ENCODE peak calls at places on chromosome 3, in four cellular contexts. L is K562, V is GM12878, O is HepG2. T is an unnamed sample.

GRCh38 chr3:177306252-177306651 is 109.0 kb upstream of the TBL1XR1 start:
- DNase-seq in L (no peak), V (no peak), O (no peak), T (no peak)

GRCh38 chr3:191792580-191792979 is 331.6 kb downstream of the PYDC2 start:
- DNase-seq in L (no peak), V (no peak), O (no peak), T (no peak)

GRCh38 chr3:115512565-115513410 is 110.5 kb upstream of the GAP43 start:
- DNase-seq in L (no peak), V (no peak), O (no peak), T (peak)

GRCh38 chr3:173399001-173399400 is 1.5 kb downstream of the NLGN1 start:
- DNase-seq in L (no peak), V (no peak), O (no peak), T (no peak)

GRCh38 chr3:149536429-149536828 is 61.9 kb downstream of the TM4SF4 start:
- DNase-seq in L (peak), V (no peak), O (no peak), T (peak)

GRCh38 chr3:57726395-57726794 is 29.7 kb upstream of the SLMAP start:
- DNase-seq in L (no peak), V (no peak), O (no peak), T (no peak)

GRCh38 chr3:15399970-15400369 is 27.4 kb downstream of the METTL6 start:
- DNase-seq in L (no peak), V (no peak), O (no peak), T (no peak)

GRCh38 chr3:56937580-56937979 is 122.9 kb upstream of the SPATA12 start:
- DNase-seq in L (no peak), V (no peak), O (no peak), T (no peak)

GRCh38 chr3:163562625-163563024 is 1515.7 kb downstream of the SI start:
- DNase-seq in L (no peak), V (no peak), O (no peak), T (no peak)

GRCh38 chr3:183967693-183968092 is 50.0 kb downstream of the ABCC5 start:
- DNase-seq in L (no peak), V (no peak), O (no peak), T (no peak)

GRCh38 chr3:120284702-120285507 is at the start of gene GPR156:
- DNase-seq in L (peak), V (no peak), O (no peak), T (peak)

GRCh38 chr3:66121288-66121687 is 82.6 kb upstream of the MAGI1 start:
- DNase-seq in L (no peak), V (no peak), O (no peak), T (no peak)

GRCh38 chr3:123421353-123422174 is 27.3 kb downstream of the ADCY5 start:
- DNase-seq in L (no peak), V (no peak), O (no peak), T (peak)

GRCh38 chr3:153038779-153039178 is 123.2 kb upstream of the RAP2B start:
- DNase-seq in L (no peak), V (no peak), O (peak), T (no peak)

GRCh38 chr3:189419022-189419421 is 212.2 kb upstream of the TP63 start:
- DNase-seq in L (no peak), V (no peak), O (no peak), T (no peak)

GRCh38 chr3:89690649-89691048 is 583.2 kb downstream of the EPHA3 start:
- DNase-seq in L (no peak), V (no peak), O (no peak), T (no peak)

GRCh38 chr3:114542359-114542758 is 248.5 kb downstream of the TIGIT start:
- DNase-seq in L (no peak), V (no peak), O (no peak), T (no peak)

GRCh38 chr3:181709537-181710279 is 2.0 kb upstream of the SOX2 start:
- DNase-seq in L (peak), V (no peak), O (peak), T (peak)

GRCh38 chr3:44885618-44886017 is 11.2 kb downstream of the TGM4 start:
- DNase-seq in L (peak), V (no peak), O (peak), T (peak)

GRCh38 chr3:190314741-190315140 is 7.5 kb downstream of the CLDN1 start:
- DNase-seq in L (no peak), V (no peak), O (no peak), T (no peak)

GRCh38 chr3:71511037-71511436 is 72.5 kb downstream of the FOXP1 start:
- DNase-seq in L (no peak), V (no peak), O (no peak), T (no peak)

GRCh38 chr3:122635789-122636188 is 44.9 kb upstream of the PARP14 start:
- DNase-seq in L (no peak), V (no peak), O (no peak), T (no peak)

GRCh38 chr3:28234454-28234853 is 7.0 kb upstream of the CMC1 start:
- DNase-seq in L (no peak), V (no peak), O (no peak), T (no peak)

GRCh38 chr3:45681846-45682245 is 7.3 kb upstream of the SACM1L start:
- DNase-seq in L (peak), V (no peak), O (no peak), T (no peak)

GRCh38 chr3:9729419-9729818 is 2.1 kb upstream of the BRPF1 start:
- DNase-seq in L (no peak), V (no peak), O (no peak), T (no peak)

GRCh38 chr3:134008630-134009156 is 21.0 kb downstream of the SLCO2A1 start:
- DNase-seq in L (no peak), V (no peak), O (no peak), T (no peak)

GRCh38 chr3:185439745-185440466 is 58.9 kb downstream of the TMEM41A start:
- DNase-seq in L (no peak), V (no peak), O (no peak), T (peak)

GRCh38 chr3:77256584-77257488 is 216.9 kb downstream of the ROBO2 start:
- DNase-seq in L (no peak), V (no peak), O (no peak), T (no peak)

GRCh38 chr3:77251136-77251535 is 211.2 kb downstream of the ROBO2 start:
- DNase-seq in L (no peak), V (no peak), O (no peak), T (no peak)

GRCh38 chr3:77259701-77260100 is 219.8 kb downstream of the ROBO2 start:
- DNase-seq in L (no peak), V (no peak), O (no peak), T (no peak)

DNA sequence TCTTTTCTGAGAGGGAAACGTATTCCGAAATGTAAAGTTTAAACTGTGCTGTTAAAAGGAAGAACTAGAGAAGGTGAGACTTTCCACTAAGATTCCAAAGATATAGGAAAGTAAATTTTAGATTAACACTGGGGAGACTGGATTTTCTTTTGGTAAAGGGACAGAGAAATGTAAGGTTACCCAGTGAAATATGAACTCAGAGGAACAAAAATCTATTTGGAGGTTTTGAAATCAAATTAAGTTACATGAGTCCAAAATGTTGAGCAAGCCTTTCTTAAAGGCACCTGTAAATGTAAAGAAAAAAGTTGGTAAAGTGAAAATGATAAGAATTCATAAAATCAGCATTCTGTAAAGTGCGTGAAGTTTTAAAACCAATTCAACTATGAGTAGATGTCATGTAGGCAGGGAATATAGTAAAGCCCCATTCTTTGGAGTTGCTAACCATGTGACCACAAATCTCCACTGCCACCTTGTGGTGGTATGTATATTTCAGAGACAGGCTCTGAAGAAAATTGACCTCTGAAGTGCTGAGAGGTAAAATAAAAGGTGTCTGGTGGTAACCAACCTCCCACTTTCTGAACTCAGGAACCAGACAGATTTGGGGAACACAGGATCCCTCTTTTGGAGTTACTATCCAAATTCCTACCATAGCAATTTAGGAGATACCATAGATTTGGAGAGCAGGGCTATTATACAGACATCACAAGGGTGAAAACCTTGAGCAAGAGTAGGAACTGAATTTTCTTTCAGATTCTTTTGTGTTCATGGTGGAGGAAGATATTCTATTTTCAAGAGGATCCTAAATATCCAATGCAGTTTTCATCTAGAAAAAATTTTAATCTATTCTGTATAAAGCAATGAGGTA is 215.3 kb downstream of the ROBO2 start:
- DNase-seq in L (peak), V (no peak), O (peak), T (peak)
- TF ChIP-seq NFIC in L (no peak), V (no peak), O (no peak), T (no peak)

GRCh38 chr3:10993729-10994065 is 1.1 kb downstream of the SLC6A1 start:
- DNase-seq in L (no peak), V (no peak), O (no peak), T (no peak)

GRCh38 chr3:10992017-10992945 is at the start of gene SLC6A1:
- DNase-seq in L (peak), V (no peak), O (no peak), T (peak)

GRCh38 chr3:10994311-10994710 is 1.8 kb downstream of the SLC6A1 start:
- DNase-seq in L (no peak), V (no peak), O (no peak), T (no peak)

GRCh38 chr3:10995871-10996270 is 3.3 kb downstream of the SLC6A1 start:
- DNase-seq in L (no peak), V (no peak), O (no peak), T (no peak)

DNA sequence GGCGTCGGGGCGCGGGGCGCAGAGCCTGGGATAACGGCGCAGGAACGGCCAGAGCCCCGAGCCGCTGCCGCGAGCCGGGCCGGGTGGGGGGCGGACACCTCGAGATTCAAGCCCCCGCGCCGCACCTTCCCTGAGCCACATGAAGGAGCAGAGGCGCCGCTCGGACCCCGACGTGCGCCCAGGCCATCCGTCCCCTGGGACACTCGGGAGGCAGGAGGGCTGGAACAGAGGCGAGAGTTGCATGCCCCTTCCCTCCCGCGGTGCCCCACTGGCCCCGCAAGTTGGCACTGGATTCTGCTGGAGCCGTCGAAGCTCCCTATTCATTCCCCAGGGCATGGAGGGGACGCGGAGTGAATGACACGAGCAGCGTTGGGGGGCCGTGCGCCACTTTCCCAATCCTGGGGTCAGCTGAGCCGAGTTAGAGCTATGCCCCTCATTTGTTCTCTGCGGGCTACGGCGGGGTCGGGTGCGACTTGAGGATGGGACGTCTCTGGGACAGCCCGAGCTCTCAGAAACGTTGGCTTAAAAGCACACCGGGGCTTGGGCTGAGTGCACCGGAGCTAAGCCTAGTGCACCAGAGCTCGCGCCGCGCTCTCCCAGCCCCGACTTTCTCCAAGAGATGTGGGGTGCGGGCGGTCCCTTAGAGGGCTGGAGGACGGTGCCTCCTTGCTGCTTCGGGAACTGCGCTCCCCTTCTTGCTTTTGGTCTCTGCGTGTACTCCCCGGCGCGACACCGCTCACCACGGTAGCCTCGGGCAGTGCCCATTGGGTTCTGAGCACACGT is 589 bp downstream of the SLC6A1 start:
- DNase-seq in L (no peak), V (no peak), O (no peak), T (no peak)
- TF ChIP-seq SMC3 in L (no peak), V (no peak), O (no peak), T (no peak)

GRCh38 chr3:129195731-129196256 is 12.1 kb upstream of the CNBP start:
- DNase-seq in L (no peak), V (no peak), O (peak), T (no peak)
- H2AFZ ChIP-seq in L (peak), V (no peak), O (peak), T (peak)

DNA sequence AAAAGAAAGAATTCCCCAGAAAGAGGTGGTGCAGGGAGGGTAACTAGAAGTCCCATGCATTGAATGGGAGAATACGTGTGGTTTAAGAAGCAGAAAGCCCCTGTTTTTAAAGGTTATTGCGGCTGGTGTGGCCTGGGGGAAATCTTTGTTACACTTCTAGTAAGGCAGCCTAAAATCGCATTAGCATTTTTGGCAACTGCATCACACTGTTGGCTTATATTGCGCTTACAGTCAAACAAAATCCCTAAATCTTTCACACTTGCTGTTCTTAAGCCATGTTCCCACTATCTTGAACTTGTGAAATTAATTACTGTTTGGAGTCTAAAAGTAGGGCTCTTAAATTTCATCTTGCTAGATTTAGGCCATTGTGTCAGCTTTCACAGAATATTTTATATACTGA is 66.0 kb upstream of the GOLIM4 start:
- DNase-seq in L (no peak), V (no peak), O (no peak), T (no peak)
- TF ChIP-seq NFIC in L (no peak), V (no peak), O (no peak), T (no peak)

DNA sequence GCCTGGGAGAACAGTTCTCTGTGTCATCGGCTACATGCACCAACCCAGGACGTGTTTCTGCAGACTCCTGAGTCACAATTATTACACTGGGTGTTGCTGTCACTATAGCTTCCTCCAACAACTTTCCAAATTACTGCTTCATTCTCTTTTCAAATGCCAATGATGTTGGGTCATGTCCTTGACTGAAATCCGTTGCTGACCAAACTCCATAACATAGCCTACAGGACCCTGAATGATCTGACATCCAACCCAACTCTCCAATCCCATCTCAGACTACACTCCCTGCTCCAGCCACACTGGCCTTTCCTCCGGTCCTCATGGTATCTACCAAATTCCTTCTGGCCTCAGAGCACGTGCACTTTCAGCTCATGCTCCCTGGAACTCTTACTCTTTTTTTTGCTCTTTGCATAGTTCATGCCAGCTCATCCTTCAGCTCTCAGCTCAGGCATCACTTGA is 108.8 kb upstream of the PTPRG start:
- DNase-seq in L (no peak), V (no peak), O (no peak), T (no peak)
- TF ChIP-seq SMC3 in L (no peak), V (no peak), O (no peak), T (no peak)

GRCh38 chr3:196164576-196164975 is 46.6 kb downstream of the ZDHHC19 start:
- DNase-seq in L (no peak), V (no peak), O (no peak), T (no peak)

GRCh38 chr3:196165850-196166249 is 45.4 kb downstream of the ZDHHC19 start:
- DNase-seq in L (no peak), V (no peak), O (no peak), T (no peak)

GRCh38 chr3:196163687-196164493 is 47.3 kb downstream of the ZDHHC19 start:
- DNase-seq in L (peak), V (no peak), O (peak), T (peak)

GRCh38 chr3:196162679-196163078 is 48.5 kb downstream of the ZDHHC19 start:
- DNase-seq in L (no peak), V (no peak), O (no peak), T (no peak)

DNA sequence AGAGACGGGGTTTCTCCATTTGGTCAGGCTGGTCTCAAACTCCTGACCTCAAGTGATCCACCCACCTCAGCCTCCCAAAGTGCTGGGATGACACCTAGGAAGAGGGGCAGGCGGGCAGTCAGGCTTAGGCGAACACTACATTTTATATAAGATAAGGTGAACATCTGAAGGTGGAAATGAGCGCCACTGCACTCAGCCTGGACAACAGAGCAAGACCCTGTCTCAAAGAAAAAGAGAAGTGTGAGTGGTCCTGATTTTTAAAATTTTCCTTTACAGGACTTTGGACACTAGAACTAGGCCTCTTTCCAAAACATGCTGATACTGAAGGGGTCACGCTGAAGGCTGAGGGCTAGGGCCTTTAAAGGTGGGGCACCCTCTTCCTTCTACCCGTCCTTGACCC is 48.0 kb downstream of the ZDHHC19 start:
- DNase-seq in L (no peak), V (no peak), O (no peak), T (no peak)
- H2AFZ ChIP-seq in L (peak), V (no peak), O (peak), T (no peak)

GRCh38 chr3:168959731-168960130 is 703.8 kb downstream of the MECOM start:
- DNase-seq in L (no peak), V (no peak), O (no peak), T (no peak)

GRCh38 chr3:168968611-168969010 is 694.9 kb downstream of the MECOM start:
- DNase-seq in L (no peak), V (no peak), O (no peak), T (no peak)

GRCh38 chr3:168961271-168961670 is 702.2 kb downstream of the MECOM start:
- DNase-seq in L (no peak), V (no peak), O (no peak), T (no peak)

DNA sequence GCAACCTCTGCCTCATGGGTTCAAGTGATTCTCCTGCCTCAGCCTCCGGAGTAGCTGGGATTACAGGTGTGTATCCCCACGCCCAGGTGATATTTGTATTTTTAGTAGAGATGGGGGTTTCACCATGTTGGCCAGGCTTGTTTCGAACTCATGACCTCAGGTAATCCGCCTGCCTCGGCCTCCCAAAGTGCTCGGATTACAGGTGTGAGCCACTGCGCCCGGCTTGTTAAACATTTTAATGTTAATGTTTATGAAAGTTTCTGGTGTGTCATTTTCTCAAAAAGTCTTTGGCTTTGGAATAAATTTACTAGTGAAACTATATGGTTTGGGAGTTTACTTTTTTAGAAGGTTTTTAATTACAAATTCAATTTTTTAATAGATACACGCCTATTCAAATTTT is 698.8 kb downstream of the MECOM start:
- DNase-seq in L (no peak), V (no peak), O (no peak), T (no peak)
- TF ChIP-seq NFIC in L (no peak), V (no peak), O (no peak), T (no peak)

GRCh38 chr3:186519021-186519658 is 25.0 kb downstream of the CRYGS start:
- DNase-seq in L (no peak), V (peak), O (no peak), T (no peak)
- TF ChIP-seq SMC3 in L (no peak), V (no peak), O (no peak), T (no peak)